ENCODE peak calls at places on chromosomes 3 and 15, in four cellular contexts. J is HepG2, D is K562, M is GM12878. V is an unnamed sample.

GRCh38 chr3:905217-905616 is 187.6 kb upstream of the CNTN6 start:
- DNase-seq in M (no peak), D (no peak), J (no peak), V (no peak)

GRCh38 chr15:25869696-25870095 is 6.6 kb upstream of the ATP10A start:
- DNase-seq in D (no peak), J (no peak), M (no peak), V (no peak)

GRCh38 chr3:155995525-155996370 is 124.6 kb upstream of the KCNAB1 start:
- DNase-seq in D (peak), M (no peak), J (peak), V (peak)

GRCh38 chr15:29676961-29677402 is 145.3 kb downstream of the TJP1 start:
- DNase-seq in M (no peak), J (no peak), D (no peak), V (peak)

GRCh38 chr3:122533931-122534334 is 19.2 kb upstream of the KPNA1 start:
- DNase-seq in D (peak), M (peak), J (no peak), V (no peak)

GRCh38 chr15:75036269-75036668 is 12.9 kb downstream of the PPCDC start:
- DNase-seq in M (no peak), J (no peak), D (peak), V (no peak)

GRCh38 chr3:103059481-103059880 is 624.7 kb downstream of the ZPLD1 start:
- DNase-seq in D (no peak), J (no peak), M (no peak), V (no peak)

GRCh38 chr3:52230461-52230860 is 5.0 kb upstream of the TLR9 start:
- DNase-seq in J (no peak), D (no peak), M (no peak), V (no peak)

GRCh38 chr15:63874616-63875015 is 40.9 kb upstream of the HERC1 start:
- DNase-seq in J (no peak), D (no peak), M (no peak), V (no peak)

GRCh38 chr3:17640466-17640865 is 102.0 kb downstream of the TBC1D5 start:
- DNase-seq in M (no peak), J (no peak), D (no peak), V (no peak)

GRCh38 chr3:188288153-188288552 is 134.2 kb downstream of the LPP start:
- DNase-seq in M (no peak), J (no peak), D (no peak), V (no peak)

GRCh38 chr3:31039145-31039544 is 144.7 kb upstream of the GADL1 start:
- DNase-seq in M (no peak), D (no peak), J (no peak), V (no peak)

GRCh38 chr15:96804754-96805153 is 474.3 kb downstream of the NR2F2 start:
- DNase-seq in D (no peak), M (no peak), J (no peak), V (no peak)

GRCh38 chr3:13714251-13714916 is 165.5 kb downstream of the FBLN2 start:
- DNase-seq in M (no peak), D (no peak), J (no peak), V (no peak)

GRCh38 chr3:152234657-152235375 is 33.9 kb upstream of the MBNL1 start:
- DNase-seq in D (no peak), J (no peak), M (no peak), V (no peak)

GRCh38 chr3:194081826-194082225 is 54.1 kb upstream of the HES1 start:
- DNase-seq in D (no peak), M (no peak), J (no peak), V (no peak)

GRCh38 chr3:177490626-177491025 is 293.3 kb upstream of the TBL1XR1 start:
- DNase-seq in D (no peak), M (no peak), J (no peak), V (no peak)

GRCh38 chr3:13420817-13421755 is 964 bp upstream of the NUP210 start:
- DNase-seq in M (peak), J (no peak), D (peak), V (no peak)

GRCh38 chr15:85976986-85977385 is 102.7 kb upstream of the AGBL1 start:
- DNase-seq in D (no peak), M (no peak), J (no peak), V (no peak)

GRCh38 chr15:64894395-64895056 is 17.2 kb upstream of the ANKDD1A start:
- DNase-seq in J (no peak), M (peak), D (no peak), V (no peak)

DNA sequence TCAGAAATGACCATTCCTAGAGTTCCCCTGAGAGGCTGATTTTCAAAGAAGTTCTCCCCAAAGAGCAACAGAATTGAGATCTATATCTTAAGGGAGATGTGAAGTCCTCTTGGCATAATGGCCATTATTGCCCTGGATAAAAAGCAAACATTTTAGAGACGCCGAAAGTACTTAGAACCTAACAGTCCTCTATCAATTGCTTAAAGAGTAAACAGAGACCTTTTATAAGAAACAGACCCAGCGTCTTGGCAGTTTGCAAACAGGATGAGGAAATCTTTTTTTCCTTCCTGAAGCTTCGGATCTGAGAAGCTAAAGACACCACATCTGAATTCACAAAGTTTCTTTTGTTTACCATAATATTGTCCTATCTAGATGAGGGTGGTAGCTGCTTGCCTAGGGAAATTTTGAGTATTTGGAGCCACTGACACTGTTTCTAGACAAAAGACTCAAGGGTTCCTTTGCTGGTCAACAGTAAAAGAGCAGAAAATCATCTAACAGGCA is 59.9 kb upstream of the LIMD1 start:
- DNase-seq in M (no peak), D (no peak), J (no peak), V (no peak)
- TF ChIP-seq YY1 in M (no peak), D (no peak), J (no peak), V (no peak)

GRCh38 chr3:195083659-195084058 is 187.3 kb downstream of the XXYLT1 start:
- DNase-seq in J (no peak), M (no peak), D (no peak), V (no peak)
- TF ChIP-seq MXI1 in J (no peak), M (no peak), D (no peak), V (no peak)

GRCh38 chr3:115165266-115165665 is 18.2 kb upstream of the ZBTB20 start:
- DNase-seq in M (no peak), D (no peak), J (no peak), V (no peak)
- TF ChIP-seq YY1 in M (no peak), D (no peak), J (no peak), V (no peak)

GRCh38 chr3:142124243-142124642 is 25.1 kb downstream of the TFDP2 start:
- DNase-seq in D (no peak), M (no peak), J (no peak), V (no peak)

GRCh38 chr3:142134799-142135325 is 14.5 kb downstream of the TFDP2 start:
- DNase-seq in D (no peak), M (no peak), J (no peak), V (no peak)

GRCh38 chr3:142127941-142128658 is 21.2 kb downstream of the TFDP2 start:
- DNase-seq in D (no peak), M (no peak), J (no peak), V (no peak)

GRCh38 chr3:142129516-142130171 is 19.7 kb downstream of the TFDP2 start:
- DNase-seq in D (no peak), J (no peak), M (no peak), V (no peak)
- TF ChIP-seq MXI1 in D (no peak), J (no peak), M (no peak), V (no peak)

DNA sequence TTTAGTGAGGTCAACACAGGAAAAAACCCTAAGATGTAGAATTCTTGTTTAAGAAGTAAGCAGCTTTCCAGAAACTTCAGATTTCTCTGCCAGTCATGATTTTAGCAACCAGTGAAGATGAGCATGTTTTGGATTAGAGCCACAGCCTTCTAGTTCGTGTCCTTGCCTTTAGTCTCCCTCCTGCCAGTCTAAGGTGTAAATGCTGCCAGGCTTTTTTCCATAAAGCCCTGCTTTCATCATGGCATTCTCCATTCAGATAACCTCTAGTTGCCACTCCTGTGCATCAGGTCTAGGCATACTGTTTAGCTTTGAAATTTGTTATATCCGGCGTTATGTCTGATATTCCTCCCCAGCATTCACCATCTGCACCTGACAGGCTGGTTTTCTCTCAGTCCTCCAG is 37.3 kb downstream of the SYN2 start:
- DNase-seq in D (no peak), M (no peak), J (no peak), V (no peak)
- TF ChIP-seq YY1 in D (no peak), M (no peak), J (no peak), V (no peak)

GRCh38 chr15:92091155-92091734 is 237.7 kb downstream of the SLCO3A1 start:
- DNase-seq in D (peak), J (peak), M (no peak), V (peak)

GRCh38 chr15:92095691-92096090 is 242.2 kb downstream of the SLCO3A1 start:
- DNase-seq in J (no peak), D (no peak), M (no peak), V (no peak)

GRCh38 chr15:92087211-92087610 is 233.7 kb downstream of the SLCO3A1 start:
- DNase-seq in J (no peak), D (no peak), M (no peak), V (no peak)

GRCh38 chr15:92097473-92098178 is 244.1 kb downstream of the SLCO3A1 start:
- DNase-seq in D (peak), M (peak), J (peak), V (peak)

DNA sequence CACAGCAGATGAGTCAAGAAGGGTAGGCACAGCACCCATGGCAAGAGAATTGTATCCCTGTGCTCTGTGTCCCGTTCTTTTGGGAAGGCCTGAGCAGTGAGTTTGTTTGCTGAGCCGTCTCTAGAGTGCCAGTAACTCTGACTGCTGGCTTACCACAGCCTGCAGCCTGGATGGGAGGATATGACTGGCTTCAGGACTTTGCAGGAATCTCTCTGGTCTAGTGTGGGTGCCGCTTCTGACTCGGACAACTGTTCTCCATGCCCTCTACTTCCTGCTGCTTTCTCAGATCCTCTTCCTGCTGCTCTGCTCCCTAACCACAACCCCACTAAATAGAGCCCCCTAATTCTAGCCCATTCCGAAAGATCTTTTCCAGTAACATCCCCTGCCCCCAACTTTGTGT is 238.9 kb downstream of the SLCO3A1 start:
- DNase-seq in M (no peak), J (no peak), D (no peak), V (no peak)
- TF ChIP-seq MXI1 in M (no peak), J (no peak), D (no peak), V (no peak)

GRCh38 chr3:129441782-129442181 is 1.8 kb downstream of the IFT122 start:
- DNase-seq in J (no peak), M (no peak), D (no peak), V (peak)

GRCh38 chr3:129439381-129439816 is 349 bp downstream of the MBD4 start:
- DNase-seq in J (no peak), D (peak), M (no peak), V (no peak)

GRCh38 chr3:129439817-129440647 is at the start of the genes IFT122 and MBD4:
- DNase-seq in J (peak), D (peak), M (peak), V (peak)

GRCh38 chr3:129441215-129441614 is 1.2 kb downstream of the IFT122 start:
- DNase-seq in J (no peak), M (no peak), D (no peak), V (no peak)

GRCh38 chr3:129440648-129441190 is 695 bp downstream of the IFT122 start:
- DNase-seq in M (no peak), D (no peak), J (no peak), V (no peak)
- TF ChIP-seq YY1 in M (no peak), D (no peak), J (no peak), V (no peak)

GRCh38 chr15:38646716-38647115 is 82.1 kb upstream of the RASGRP1 start:
- DNase-seq in M (no peak), D (no peak), J (no peak), V (no peak)

GRCh38 chr15:38650936-38651327 is 86.3 kb upstream of the RASGRP1 start:
- DNase-seq in J (no peak), D (no peak), M (no peak), V (no peak)

GRCh38 chr15:38647683-38648082 is 83.1 kb upstream of the RASGRP1 start:
- DNase-seq in J (peak), D (no peak), M (no peak), V (no peak)

GRCh38 chr15:38650384-38650783 is 85.8 kb upstream of the RASGRP1 start:
- DNase-seq in M (no peak), J (no peak), D (no peak), V (no peak)

GRCh38 chr15:38648116-38648843 is 83.7 kb upstream of the RASGRP1 start:
- DNase-seq in D (no peak), M (no peak), J (no peak), V (no peak)
- TF ChIP-seq MXI1 in D (no peak), M (no peak), J (no peak), V (no peak)

DNA sequence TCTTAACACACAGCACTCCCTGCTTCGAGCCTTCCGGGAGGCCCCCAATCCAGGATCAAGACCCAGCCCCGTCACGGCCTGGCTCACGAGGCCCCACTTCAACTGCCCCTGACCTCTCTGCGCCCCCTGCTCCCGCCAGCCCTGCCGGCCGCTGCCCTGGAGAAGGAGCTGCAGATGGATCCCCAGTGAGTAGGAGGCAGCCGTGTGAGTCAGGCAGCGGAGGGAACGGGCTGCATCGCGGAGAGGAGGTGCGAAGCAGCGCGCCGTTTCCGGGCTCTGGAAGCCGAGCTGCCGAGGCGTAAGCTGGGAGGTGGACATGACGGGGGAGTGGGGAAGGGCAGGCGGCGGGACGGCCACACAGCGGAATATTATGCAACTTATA is 133.4 kb downstream of the TPRA1 start:
- DNase-seq in D (no peak), J (no peak), M (no peak), V (no peak)
- TF ChIP-seq YY1 in D (no peak), J (no peak), M (no peak), V (no peak)

DNA sequence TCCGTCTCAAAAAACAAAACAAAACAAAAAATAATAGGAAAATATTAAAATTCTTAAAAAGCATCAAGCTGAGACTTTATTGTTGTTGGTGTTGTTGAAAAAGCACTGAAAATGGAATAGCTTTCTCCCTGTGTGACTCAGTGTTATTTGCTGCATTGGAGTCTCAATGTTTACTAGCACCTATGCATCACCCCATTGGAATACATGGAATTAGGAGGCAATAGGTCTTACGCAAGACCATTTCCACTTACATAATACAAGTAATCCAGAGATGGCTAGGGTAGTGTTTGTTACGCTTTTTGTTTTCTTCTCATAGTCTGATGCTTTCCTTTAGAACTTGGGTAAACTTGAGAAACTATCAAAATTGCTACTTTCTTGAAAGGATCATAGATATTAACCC is 15.2 kb downstream of the GXYLT2 start:
- DNase-seq in D (no peak), J (peak), M (no peak), V (no peak)
- TF ChIP-seq MXI1 in D (no peak), J (no peak), M (no peak), V (no peak)